ENCODE peak calls at places on chromosomes 7 and 10, in five cellular contexts. C is gastrocnemius medialis, K is mesendoderm, Z is GM23338, R is aorta. T is an unnamed sample.

GRCh38 chr7:106289848-106290247 is 5.1 kb upstream of the NAMPT start:
- DNase-seq in C (no peak), K (no peak), Z (no peak), R (no peak), T (no peak)

GRCh38 chr7:105611856-105612775 is 30.8 kb upstream of the EFCAB10 start:
- DNase-seq in C (no peak), K (no peak), Z (no peak), R (peak), T (no peak)

GRCh38 chr7:127652333-127653248 is 597 bp downstream of the SND1 start:
- DNase-seq in C (no peak), K (peak), Z (peak), R (no peak), T (no peak)

GRCh38 chr10:44195120-44196007 is 189.5 kb downstream of the CXCL12 start:
- DNase-seq in C (no peak), K (no peak), Z (no peak), R (peak), T (no peak)

GRCh38 chr7:87218941-87219544 is 489 bp downstream of the TMEM243 start:
- DNase-seq in C (peak), K (peak), Z (peak), R (peak), T (peak)

GRCh38 chr7:95686109-95686508 is 86.2 kb upstream of the DYNC1I1 start:
- DNase-seq in C (peak), K (peak), Z (peak), R (no peak), T (peak)

GRCh38 chr7:29811597-29811996 is 5.3 kb downstream of the WIPF3 start:
- DNase-seq in C (no peak), K (peak), Z (no peak), R (no peak), T (no peak)

GRCh38 chr10:5434017-5434753 is 21.8 kb downstream of the NET1 start:
- DNase-seq in C (no peak), K (peak), Z (peak), R (no peak), T (no peak)

GRCh38 chr10:85651507-85651902 is 715.1 kb downstream of the GRID1 start:
- DNase-seq in C (no peak), K (peak), Z (no peak), R (no peak), T (no peak)

GRCh38 chr10:26516540-26517101 is 78.5 kb downstream of the APBB1IP start:
- DNase-seq in C (no peak), K (peak), Z (peak), R (no peak), T (no peak)

GRCh38 chr10:129033790-129034272 is 433.2 kb upstream of the MGMT start:
- DNase-seq in C (no peak), K (no peak), Z (no peak), R (no peak), T (no peak)

GRCh38 chr10:129328531-129328930 is 138.5 kb upstream of the MGMT start:
- DNase-seq in C (no peak), K (no peak), Z (no peak), R (no peak), T (no peak)

GRCh38 chr7:68058014-68058413 is 1061.4 kb downstream of the TYW1 start:
- DNase-seq in C (no peak), K (no peak), Z (no peak), R (no peak), T (no peak)

GRCh38 chr10:27621441-27621840 is 117.3 kb downstream of the RAB18 start:
- DNase-seq in C (no peak), K (no peak), Z (no peak), R (no peak), T (no peak)